ENCODE peak calls at places on chromosomes 1 and 21, in five cellular contexts. P is cardiac muscle cell, T is RWPE2, B is right atrium auricular region, D is upper lobe of right lung. K is an unnamed sample. For H3K27me3, the result is how much of the 10 kb centered on the place peaks cover.

GRCh38 chr1:2268285-2269056 is 40.4 kb downstream of the SKI start:
- DNase-seq in B (no peak), P (no peak), D (no peak), T (no peak), K (no peak)

GRCh38 chr1:46643368-46643775 is 24.8 kb downstream of the ATPAF1 start:
- DNase-seq in P (peak), T (no peak), D (no peak), B (no peak), K (peak)

GRCh38 chr1:20212685-20213331 is 26.5 kb upstream of the PLA2G2C start:
- DNase-seq in D (peak), T (peak), P (peak), B (peak), K (peak)

GRCh38 chr1:193448682-193449461 is 262.5 kb upstream of the B3GALT2 start:
- DNase-seq in B (no peak), P (no peak), D (no peak), T (no peak), K (no peak)

GRCh38 chr1:4172659-4173599 is 272.9 kb upstream of the C1orf174 start:
- DNase-seq in T (no peak), D (no peak), B (peak), P (no peak), K (no peak)

GRCh38 chr1:49728377-49728776 is 295.4 kb downstream of the AGBL4 start:
- DNase-seq in T (no peak), B (no peak), P (no peak), D (no peak), K (peak)

GRCh38 chr21:40117236-40117635 is 250.0 kb downstream of the PCP4 start:
- DNase-seq in B (no peak), T (no peak), P (no peak), D (no peak), K (no peak)

GRCh38 chr1:226629896-226630550 is 81.5 kb downstream of the STUM start:
- DNase-seq in T (no peak), B (no peak), P (no peak), D (peak), K (no peak)

GRCh38 chr1:221712198-221712684 is 29.6 kb downstream of the DUSP10 start:
- DNase-seq in D (no peak), P (peak), T (no peak), B (no peak), K (peak)
- H3K27me3 ChIP-seq in D (under half), P (under half), T (under half), B (under half), K (under half)

GRCh38 chr1:91402023-91402422 is 2.6 kb downstream of the HFM1 start:
- DNase-seq in D (no peak), B (no peak), T (no peak), P (peak), K (peak)

GRCh38 chr1:91404151-91405012 is at the start of gene HFM1:
- DNase-seq in T (peak), D (peak), P (peak), B (peak), K (peak)

DNA sequence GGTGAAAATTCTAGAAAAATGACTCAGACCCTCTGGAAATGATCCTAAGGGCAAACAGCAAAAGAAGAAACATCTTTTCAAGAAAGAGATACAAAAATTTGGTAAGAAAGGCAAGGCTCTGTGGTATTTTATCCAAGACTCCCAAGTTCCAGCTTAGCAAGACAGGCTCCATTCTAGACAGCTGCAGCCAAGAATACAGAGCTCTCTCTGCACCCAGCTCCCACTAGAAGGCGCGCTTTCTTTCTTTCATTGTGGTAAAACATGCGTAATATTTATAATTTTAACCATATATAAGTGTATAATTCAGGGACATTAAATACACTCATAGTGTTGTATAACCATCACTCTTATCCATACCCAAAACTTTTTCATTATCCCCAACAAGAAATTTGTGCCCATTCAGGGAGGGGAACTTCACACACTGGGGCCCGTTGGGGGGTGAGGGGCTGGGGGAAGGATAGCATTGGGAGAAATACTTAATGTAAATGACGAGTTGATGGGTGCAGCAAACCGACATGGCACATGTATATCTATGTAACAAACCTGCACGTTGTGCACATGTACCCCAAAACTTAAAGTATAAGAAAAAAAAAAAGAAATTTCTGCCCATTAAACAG is 2.2 kb upstream of the HFM1 start:
- DNase-seq in T (no peak), P (peak), B (no peak), D (no peak), K (no peak)
- TF ChIP-seq CTCF in T (no peak), P (peak), B (no peak), D (peak), K (peak)

GRCh38 chr1:36589006-36589405 is 106.3 kb upstream of the CSF3R start:
- DNase-seq in T (no peak), P (no peak), D (no peak), B (no peak), K (no peak)
- H3K27me3 ChIP-seq in T (under half), P (under half), D (half or more), B (under half), K (under half)

GRCh38 chr21:44337941-44338895 is 972 bp downstream of the CFAP410 start:
- DNase-seq in P (peak), D (peak), B (peak), T (no peak), K (peak)

GRCh38 chr21:44334637-44335030 is 4.6 kb downstream of the CFAP410 start:
- DNase-seq in B (no peak), D (no peak), P (no peak), T (no peak), K (no peak)

GRCh38 chr21:44337428-44337827 is 1.8 kb downstream of the CFAP410 start:
- DNase-seq in P (peak), T (no peak), B (no peak), D (no peak), K (no peak)

GRCh38 chr21:44335266-44336059 is 3.7 kb downstream of the CFAP410 start:
- DNase-seq in D (no peak), B (no peak), T (no peak), P (no peak), K (no peak)

DNA sequence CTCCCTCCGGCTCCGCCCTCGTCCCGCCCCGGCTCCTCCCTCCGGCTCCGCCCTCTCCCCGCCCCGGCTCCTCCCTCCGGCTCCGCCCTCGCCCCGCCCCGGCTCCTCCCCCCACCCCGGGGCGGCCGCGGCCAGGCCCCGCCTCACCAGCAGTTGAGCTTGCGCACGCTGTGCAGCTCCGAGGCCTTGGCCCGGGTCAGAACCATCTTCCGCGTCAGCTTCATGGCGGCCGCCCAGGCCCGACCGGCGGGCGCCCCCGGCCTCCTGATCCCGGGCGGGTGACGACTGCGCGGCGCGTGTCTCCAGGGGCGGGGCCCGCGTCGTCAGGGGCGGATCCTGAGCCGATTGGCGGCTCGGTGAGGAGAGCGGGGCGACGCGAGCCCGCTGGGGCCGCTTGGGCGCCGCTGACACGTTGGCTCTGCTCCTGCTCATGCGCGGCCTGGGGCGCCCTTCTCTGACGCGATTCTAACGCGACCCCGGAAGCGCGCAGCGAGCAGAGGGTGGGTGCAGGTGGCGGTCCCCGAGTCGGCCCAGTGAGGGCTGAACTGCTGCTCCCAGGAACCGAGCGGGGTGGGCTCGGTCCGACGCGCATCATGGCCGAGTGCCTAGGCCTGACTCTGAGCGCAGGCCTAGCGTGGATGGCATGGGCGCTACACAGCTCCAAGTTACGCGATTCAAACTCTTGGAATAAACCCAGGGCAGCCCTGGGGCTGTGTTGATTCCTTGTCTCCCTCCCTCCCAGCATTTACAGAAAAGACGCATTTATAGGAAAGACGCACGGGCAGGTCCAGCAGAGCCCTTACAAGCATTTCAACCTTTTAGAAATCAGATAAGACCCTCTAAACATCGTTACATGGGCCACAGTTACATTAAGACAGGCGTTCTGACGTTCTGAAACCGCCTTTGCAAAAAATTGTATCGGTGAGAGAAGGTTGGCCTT is at the start of gene CFAP410:
- DNase-seq in D (peak), B (peak), P (peak), T (peak), K (peak)
- TF ChIP-seq CTCF in D (no peak), B (no peak), P (no peak), T (no peak), K (no peak)

GRCh38 chr21:15401331-15401730 is 328.5 kb upstream of the USP25 start:
- DNase-seq in T (no peak), P (no peak), B (no peak), D (no peak), K (no peak)

GRCh38 chr21:15397258-15397657 is 332.5 kb upstream of the NRIP1 start:
- DNase-seq in P (no peak), T (no peak), B (no peak), D (no peak), K (no peak)

GRCh38 chr21:15406791-15407190 is 323.0 kb upstream of the USP25 start:
- DNase-seq in D (no peak), B (no peak), P (no peak), T (no peak), K (no peak)

GRCh38 chr21:15400905-15401304 is 328.9 kb upstream of the USP25 start:
- DNase-seq in P (peak), T (no peak), B (no peak), D (no peak), K (no peak)
- H3K27me3 ChIP-seq in P (under half), T (under half), B (under half), D (under half), K (under half)

GRCh38 chr1:12052997-12053686 is 10.0 kb upstream of the TNFRSF8 start:
- DNase-seq in P (peak), T (no peak), B (peak), D (no peak), K (no peak)
- TF ChIP-seq CTCF in P (no peak), T (no peak), B (no peak), D (no peak), K (no peak)